ENCODE peak calls at places on chromosome 14, in four cellular contexts. P is amygdala, D is C1 segment of cervical spinal cord, Q is H9. I is an unnamed sample.

GRCh38 chr14:89921896-89922548 is 32.5 kb downstream of the EFCAB11 start:
- DNase-seq in Q (no peak), D (no peak), P (peak), I (peak)

GRCh38 chr14:61812347-61813100 is 50.3 kb downstream of the SNAPC1 start:
- DNase-seq in P (no peak), D (no peak), Q (peak), I (no peak)

GRCh38 chr14:66099451-66099850 is 386.7 kb upstream of the CCDC196 start:
- DNase-seq in D (no peak), Q (no peak), P (no peak), I (no peak)

GRCh38 chr14:30450620-30451019 is 108.3 kb upstream of the G2E3 start:
- DNase-seq in D (no peak), Q (no peak), P (no peak), I (no peak)

GRCh38 chr14:88481794-88482193 is 73.0 kb downstream of the PTPN21 start:
- DNase-seq in D (no peak), P (no peak), Q (no peak), I (no peak)

GRCh38 chr14:36344211-36344610 is 23.8 kb upstream of the MBIP start:
- DNase-seq in Q (no peak), D (no peak), P (no peak), I (no peak)

GRCh38 chr14:67313153-67313552 is 46.5 kb downstream of the ATP6V1D start:
- DNase-seq in D (no peak), Q (no peak), P (no peak), I (no peak)

GRCh38 chr14:104436741-104437701 is 142.5 kb upstream of the C14orf180 start:
- DNase-seq in D (no peak), P (no peak), Q (peak), I (no peak)

GRCh38 chr14:100417466-100417865 is 94.3 kb downstream of the SLC25A47 start:
- DNase-seq in Q (peak), D (no peak), P (peak), I (peak)

GRCh38 chr14:50222061-50222613 is 9.2 kb downstream of the SOS2 start:
- DNase-seq in Q (no peak), D (no peak), P (no peak), I (no peak)

GRCh38 chr14:88346048-88346639 is 23.1 kb upstream of the KCNK10 start:
- DNase-seq in Q (no peak), P (no peak), D (no peak), I (no peak)

GRCh38 chr14:88829685-88830302 is 5.3 kb downstream of the TTC8 start:
- DNase-seq in P (no peak), D (no peak), Q (no peak), I (no peak)

GRCh38 chr14:94125659-94126418 is 3.6 kb downstream of the IFI27L2 start:
- DNase-seq in Q (peak), D (no peak), P (no peak), I (no peak)

GRCh38 chr14:90651976-90652560 is 164.2 kb downstream of the TTC7B start:
- DNase-seq in D (no peak), P (no peak), Q (no peak), I (no peak)

GRCh38 chr14:49940805-49941421 is 48.0 kb downstream of the ARF6 start:
- DNase-seq in P (no peak), Q (no peak), D (no peak), I (no peak)

GRCh38 chr14:44528180-44528579 is 21.1 kb upstream of the FSCB start:
- DNase-seq in P (no peak), D (no peak), Q (no peak), I (no peak)

GRCh38 chr14:52703225-52703624 is 3.8 kb upstream of the PSMC6 start:
- DNase-seq in Q (no peak), P (no peak), D (no peak), I (no peak)

GRCh38 chr14:38078393-38078792 is 129.3 kb upstream of the SSTR1 start:
- DNase-seq in D (no peak), Q (no peak), P (no peak), I (no peak)

GRCh38 chr14:59777006-59777579 is 93.5 kb downstream of the RTN1 start:
- DNase-seq in P (no peak), D (no peak), Q (no peak), I (no peak)

GRCh38 chr14:101019974-101020710 is 116.6 kb upstream of the RTL1 start:
- DNase-seq in Q (peak), P (no peak), D (no peak), I (no peak)